ENCODE peak calls at places on chromosomes 1 and 21, in five cellular contexts. O is testis, I is foreskin keratinocyte, A is breast epithelium, K is mesendoderm. L is an unnamed sample. For H3K4me1, the result is how much of the 10 kb centered on the place peaks cover.

GRCh38 chr1:36882536-36883285 is 151.6 kb downstream of the GRIK3 start:
- DNase-seq in A (no peak), I (no peak), K (no peak), O (no peak), L (no peak)

GRCh38 chr1:7335224-7335879 is 435.7 kb upstream of the VAMP3 start:
- DNase-seq in A (no peak), I (peak), K (peak), O (no peak), L (no peak)

GRCh38 chr1:221072214-221072613 is 193.0 kb downstream of the HLX start:
- DNase-seq in I (no peak), O (no peak), K (no peak), A (no peak), L (no peak)

GRCh38 chr1:91821126-91821868 is 64.7 kb downstream of the TGFBR3 start:
- DNase-seq in O (no peak), A (no peak), K (no peak), I (no peak), L (no peak)

GRCh38 chr1:6599141-6599975 is 3.3 kb downstream of the KLHL21 start:
- DNase-seq in I (no peak), K (no peak), O (no peak), A (no peak), L (no peak)

GRCh38 chr1:150151291-150152181 is 1.8 kb downstream of the PLEKHO1 start:
- DNase-seq in O (no peak), I (no peak), A (no peak), K (no peak), L (no peak)

GRCh38 chr1:233281711-233282581 is 13.6 kb downstream of the PCNX2 start:
- DNase-seq in A (no peak), K (no peak), O (no peak), I (no peak), L (no peak)

GRCh38 chr1:221994939-221995338 is 253.1 kb upstream of the DUSP10 start:
- DNase-seq in A (no peak), K (no peak), I (peak), O (no peak), L (no peak)

GRCh38 chr1:199742547-199742946 is 285.0 kb upstream of the NR5A2 start:
- DNase-seq in I (peak), O (no peak), A (no peak), K (peak), L (no peak)

GRCh38 chr21:44986471-44987291 is 46.9 kb downstream of the SLX9 start:
- DNase-seq in O (no peak), K (no peak), I (no peak), A (no peak), L (peak)

GRCh38 chr1:109786531-109787021 is 22.9 kb upstream of the EPS8L3 start:
- DNase-seq in O (peak), A (no peak), K (no peak), I (no peak), L (peak)

GRCh38 chr1:192668434-192668983 is 32.6 kb downstream of the RGS13 start:
- DNase-seq in A (no peak), I (no peak), O (no peak), K (no peak), L (no peak)

GRCh38 chr1:119279441-119280415 is 88.9 kb upstream of the HAO2 start:
- DNase-seq in K (peak), A (no peak), I (peak), O (peak), L (no peak)

GRCh38 chr21:33514234-33514633 is 22.7 kb upstream of the DNAJC28 start:
- DNase-seq in K (no peak), I (no peak), O (no peak), A (no peak), L (no peak)

GRCh38 chr1:232793944-232794343 is 11.3 kb upstream of the MAP10 start:
- DNase-seq in O (no peak), A (no peak), K (no peak), I (peak), L (no peak)

GRCh38 chr1:246306415-246307037 is 200.6 kb downstream of the SMYD3 start:
- DNase-seq in O (no peak), K (peak), A (no peak), I (no peak), L (no peak)

GRCh38 chr1:236608930-236609726 is 4.8 kb upstream of the HEATR1 start:
- DNase-seq in O (peak), K (peak), A (no peak), I (no peak), L (peak)

GRCh38 chr1:162335126-162335525 is 41.5 kb downstream of the SPATA46 start:
- DNase-seq in O (no peak), K (no peak), I (no peak), A (no peak), L (no peak)

GRCh38 chr21:25062061-25062460 is 545.2 kb downstream of the MRPL39 start:
- DNase-seq in K (peak), O (no peak), A (no peak), I (no peak), L (no peak)

GRCh38 chr21:22250355-22250754 is 1252.1 kb downstream of the NCAM2 start:
- DNase-seq in K (no peak), O (no peak), A (no peak), I (no peak), L (no peak)

GRCh38 chr1:81478217-81478616 is 322.5 kb upstream of the ADGRL2 start:
- DNase-seq in O (no peak), K (peak), I (no peak), A (no peak), L (no peak)

GRCh38 chr1:214584805-214585766 is 17.9 kb upstream of the CENPF start:
- DNase-seq in A (no peak), K (peak), I (peak), O (no peak), L (no peak)

GRCh38 chr1:55636691-55637090 is 421.5 kb upstream of the USP24 start:
- DNase-seq in K (no peak), O (no peak), A (no peak), I (no peak), L (no peak)

GRCh38 chr1:150332651-150333290 is 11.4 kb downstream of the PRPF3 start:
- DNase-seq in I (no peak), K (no peak), O (no peak), A (no peak), L (no peak)

GRCh38 chr1:59293849-59294248 is 3.0 kb upstream of the FGGY start:
- DNase-seq in I (no peak), A (no peak), K (no peak), O (no peak), L (no peak)

GRCh38 chr21:45373991-45374816 is 30.8 kb upstream of the COL18A1 start:
- DNase-seq in I (no peak), K (no peak), A (no peak), O (no peak), L (no peak)

GRCh38 chr1:27666791-27667254 is 5.2 kb downstream of the IFI6 start:
- DNase-seq in I (no peak), K (no peak), A (peak), O (no peak), L (no peak)

GRCh38 chr1:7299329-7299799 is 471.7 kb upstream of the VAMP3 start:
- DNase-seq in A (no peak), K (peak), O (peak), I (peak), L (peak)

GRCh38 chr21:36909901-36910561 is 56.4 kb downstream of the HLCS start:
- DNase-seq in I (peak), K (no peak), A (no peak), O (no peak), L (no peak)

GRCh38 chr1:25041869-25042268 is 111.8 kb upstream of the RUNX3 start:
- DNase-seq in K (no peak), I (no peak), A (no peak), O (no peak), L (no peak)

GRCh38 chr21:15732290-15732995 is 2.7 kb downstream of the USP25 start:
- DNase-seq in I (no peak), K (no peak), O (peak), A (no peak), L (no peak)

GRCh38 chr1:174276087-174276486 is 116.8 kb downstream of the RABGAP1L start:
- DNase-seq in O (no peak), A (no peak), K (no peak), I (no peak), L (no peak)

GRCh38 chr1:24427469-24427862 is 11.9 kb downstream of the NIPAL3 start:
- DNase-seq in K (no peak), A (no peak), I (no peak), O (no peak), L (no peak)

GRCh38 chr1:221327954-221328353 is 413.9 kb downstream of the DUSP10 start:
- DNase-seq in K (no peak), O (no peak), I (no peak), A (no peak), L (no peak)

GRCh38 chr21:33686386-33686785 is 44.1 kb downstream of the ITSN1 start:
- DNase-seq in K (no peak), I (no peak), A (no peak), O (no peak), L (no peak)

GRCh38 chr1:162568802-162569201 is 7.3 kb downstream of the UAP1 start:
- DNase-seq in O (no peak), A (no peak), K (no peak), I (no peak), L (no peak)

GRCh38 chr1:211875541-211875940 is 45.0 kb upstream of the LPGAT1 start:
- DNase-seq in A (no peak), O (no peak), I (no peak), K (no peak), L (no peak)
- H3K4me1 ChIP-seq in A (under half), O (under half), I (under half), K (under half), L (under half)

GRCh38 chr1:61433646-61434045 is 291.3 kb downstream of the TM2D1 start:
- DNase-seq in A (no peak), O (no peak), I (no peak), K (no peak), L (no peak)
- H3K4me1 ChIP-seq in A (under half), O (under half), I (under half), K (under half), L (under half)

GRCh38 chr1:16174886-16175598 is 19.2 kb upstream of the EPHA2 start:
- DNase-seq in A (no peak), O (no peak), I (no peak), K (no peak), L (no peak)
- H3K4me1 ChIP-seq in A (under half), O (under half), I (under half), K (under half), L (under half)

DNA sequence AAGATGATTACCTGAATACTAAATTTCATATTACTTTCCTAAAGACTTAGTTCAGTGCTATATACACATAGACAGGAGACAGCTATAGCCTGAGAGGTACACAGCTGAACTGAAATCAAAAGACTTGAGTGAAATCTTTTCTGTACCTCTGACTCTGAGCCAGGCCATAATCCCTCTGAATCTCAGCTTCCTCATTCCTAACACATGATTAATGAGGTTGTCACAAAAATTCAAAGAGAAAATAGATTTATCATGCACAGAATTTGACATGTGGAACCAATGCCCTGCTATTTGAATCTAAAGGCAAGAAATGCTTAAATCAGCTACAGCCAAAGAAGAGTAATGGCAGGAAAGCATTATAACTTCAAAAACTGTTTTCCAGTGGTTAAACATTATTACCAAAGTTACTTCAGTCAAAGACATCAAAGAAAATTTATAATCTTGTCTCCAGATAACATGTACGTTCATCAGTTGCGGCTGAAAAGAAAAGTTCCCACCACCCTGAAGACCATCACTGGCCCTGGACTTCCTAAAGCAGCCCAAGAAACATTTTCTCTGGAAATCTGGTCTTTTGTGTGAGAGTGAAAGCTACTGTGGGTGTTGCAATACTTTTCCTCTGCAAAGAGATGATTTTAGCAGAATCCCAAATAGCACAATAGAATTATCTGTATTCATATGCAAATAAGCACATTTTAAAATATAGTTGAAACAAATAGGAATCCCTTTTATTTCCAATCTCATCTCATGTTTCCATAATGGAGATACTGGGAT is 13.8 kb upstream of the ATP1A1 start:
- DNase-seq in K (no peak), I (no peak), A (no peak), O (no peak), L (no peak)
- H3K4me1 ChIP-seq in K (under half), I (under half), A (under half), O (under half), L (under half)

DNA sequence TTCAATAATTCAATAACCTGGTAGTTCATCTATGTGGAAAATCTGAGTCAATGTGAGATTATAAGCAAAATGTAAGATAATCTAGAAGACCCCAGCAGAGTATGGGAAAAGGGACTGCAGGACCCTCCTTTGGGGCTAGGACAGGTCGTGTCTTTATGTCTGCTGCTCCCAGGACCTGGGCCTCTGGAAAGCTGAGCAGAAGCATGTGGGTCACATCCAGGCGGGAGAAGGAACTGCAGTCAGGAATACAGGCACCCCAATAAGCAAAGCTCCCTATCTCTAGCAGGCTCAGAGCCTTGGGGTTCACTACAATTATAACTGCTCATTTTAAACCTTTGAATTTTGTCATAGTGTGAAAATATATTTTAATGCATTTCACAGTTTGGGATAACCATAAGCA is 73.9 kb upstream of the MCOLN3 start:
- DNase-seq in I (no peak), O (no peak), A (no peak), K (no peak), L (peak)
- H3K4me1 ChIP-seq in I (under half), O (under half), A (under half), K (under half), L (under half)

GRCh38 chr1:2212167-2212541 is 16.0 kb upstream of the SKI start:
- DNase-seq in K (no peak), O (no peak), I (no peak), A (no peak), L (no peak)
- H3K4me1 ChIP-seq in K (under half), O (half or more), I (under half), A (under half), L (under half)

L was measured in endodermal cell.